ENCODE peak calls at places on chromosome 4, in six cellular contexts. One of them, this sample, is unnamed.

GRCh38 chr4:150218447-150218846 is 140.2 kb downstream of the DCLK2 start:
- DNase-seq in SK-N-SH: no peak
- DNase-seq in GM23338: no peak
- DNase-seq in NB4: no peak
- DNase-seq in fibroblast of lung: no peak
- DNase-seq in bronchial epithelial cell: no peak
- DNase-seq in this sample: no peak

GRCh38 chr4:100984901-100985300 is 362.4 kb downstream of the PPP3CA start:
- DNase-seq in GM23338: no peak
- DNase-seq in fibroblast of lung: peak
- DNase-seq in NB4: no peak
- DNase-seq in bronchial epithelial cell: peak
- DNase-seq in SK-N-SH: no peak
- DNase-seq in this sample: peak

GRCh38 chr4:110612631-110613269 is 10.1 kb downstream of the PITX2 start:
- DNase-seq in SK-N-SH: no peak
- DNase-seq in bronchial epithelial cell: no peak
- DNase-seq in fibroblast of lung: no peak
- DNase-seq in GM23338: peak
- DNase-seq in NB4: no peak
- DNase-seq in this sample: no peak

GRCh38 chr4:110518889-110519490 is 43.0 kb downstream of the ENPEP start:
- DNase-seq in NB4: peak
- DNase-seq in bronchial epithelial cell: peak
- DNase-seq in SK-N-SH: peak
- DNase-seq in GM23338: peak
- DNase-seq in fibroblast of lung: peak
- DNase-seq in this sample: peak

GRCh38 chr4:109113511-109113910 is 188.9 kb downstream of the COL25A1 start:
- DNase-seq in NB4: no peak
- DNase-seq in fibroblast of lung: peak
- DNase-seq in GM23338: no peak
- DNase-seq in SK-N-SH: no peak
- DNase-seq in bronchial epithelial cell: peak
- DNase-seq in this sample: peak

GRCh38 chr4:120692964-120693363 is 229.6 kb downstream of the PRDM5 start:
- DNase-seq in GM23338: no peak
- DNase-seq in SK-N-SH: no peak
- DNase-seq in fibroblast of lung: peak
- DNase-seq in NB4: no peak
- DNase-seq in bronchial epithelial cell: peak
- DNase-seq in this sample: peak

GRCh38 chr4:144399927-144400326 is 246.0 kb upstream of the HHIP start:
- DNase-seq in GM23338: no peak
- DNase-seq in NB4: peak
- DNase-seq in SK-N-SH: no peak
- DNase-seq in fibroblast of lung: peak
- DNase-seq in bronchial epithelial cell: peak
- DNase-seq in this sample: peak

GRCh38 chr4:148397006-148397673 is 45.1 kb downstream of the NR3C2 start:
- DNase-seq in SK-N-SH: peak
- DNase-seq in bronchial epithelial cell: no peak
- DNase-seq in NB4: no peak
- DNase-seq in GM23338: no peak
- DNase-seq in fibroblast of lung: no peak
- DNase-seq in this sample: no peak

GRCh38 chr4:109444182-109444844 is 10.7 kb downstream of the SEC24B start:
- DNase-seq in bronchial epithelial cell: no peak
- DNase-seq in GM23338: no peak
- DNase-seq in SK-N-SH: no peak
- DNase-seq in fibroblast of lung: no peak
- DNase-seq in NB4: no peak
- DNase-seq in this sample: no peak

GRCh38 chr4:41197495-41197894 is 16.8 kb downstream of the APBB2 start:
- DNase-seq in SK-N-SH: no peak
- DNase-seq in fibroblast of lung: no peak
- DNase-seq in NB4: no peak
- DNase-seq in bronchial epithelial cell: no peak
- DNase-seq in GM23338: no peak
- DNase-seq in this sample: no peak

GRCh38 chr4:137156054-137156453 is 376.2 kb downstream of the PCDH18 start:
- DNase-seq in SK-N-SH: no peak
- DNase-seq in fibroblast of lung: peak
- DNase-seq in NB4: no peak
- DNase-seq in bronchial epithelial cell: peak
- DNase-seq in GM23338: no peak
- DNase-seq in this sample: peak

GRCh38 chr4:154743683-154744340 is at the start of gene LRAT:
- DNase-seq in bronchial epithelial cell: peak
- DNase-seq in GM23338: peak
- DNase-seq in fibroblast of lung: no peak
- DNase-seq in SK-N-SH: peak
- DNase-seq in NB4: no peak
- DNase-seq in this sample: peak

GRCh38 chr4:151540728-151541437 is 131.9 kb downstream of the FHIP1A start:
- DNase-seq in bronchial epithelial cell: peak
- DNase-seq in NB4: no peak
- DNase-seq in GM23338: no peak
- DNase-seq in fibroblast of lung: peak
- DNase-seq in SK-N-SH: peak
- DNase-seq in this sample: peak

GRCh38 chr4:14641871-14642270 is 360.4 kb upstream of the CPEB2 start:
- DNase-seq in GM23338: no peak
- DNase-seq in NB4: no peak
- DNase-seq in bronchial epithelial cell: no peak
- DNase-seq in SK-N-SH: no peak
- DNase-seq in fibroblast of lung: no peak
- DNase-seq in this sample: no peak

GRCh38 chr4:99971453-99972111 is 21.5 kb upstream of the H2AZ1 start:
- DNase-seq in bronchial epithelial cell: no peak
- DNase-seq in GM23338: no peak
- DNase-seq in SK-N-SH: no peak
- DNase-seq in fibroblast of lung: no peak
- DNase-seq in NB4: no peak
- DNase-seq in this sample: no peak

GRCh38 chr4:15653430-15653829 is 1.7 kb downstream of the FBXL5 start:
- DNase-seq in fibroblast of lung: no peak
- DNase-seq in GM23338: no peak
- DNase-seq in NB4: no peak
- DNase-seq in bronchial epithelial cell: no peak
- DNase-seq in SK-N-SH: no peak
- DNase-seq in this sample: no peak
- H3K4me3 ChIP-seq in fibroblast of lung: peak
- H3K4me3 ChIP-seq in GM23338: peak
- H3K4me3 ChIP-seq in NB4: peak
- H3K4me3 ChIP-seq in bronchial epithelial cell: peak
- H3K4me3 ChIP-seq in SK-N-SH: peak
- H3K4me3 ChIP-seq in this sample: peak

GRCh38 chr4:25861951-25862410 is 807 bp downstream of the SEL1L3 start:
- DNase-seq in bronchial epithelial cell: peak
- DNase-seq in NB4: peak
- DNase-seq in SK-N-SH: no peak
- DNase-seq in GM23338: peak
- DNase-seq in fibroblast of lung: peak
- DNase-seq in this sample: peak

GRCh38 chr4:25861422-25861926 is 1.3 kb downstream of the SEL1L3 start:
- DNase-seq in fibroblast of lung: no peak
- DNase-seq in NB4: peak
- DNase-seq in GM23338: no peak
- DNase-seq in bronchial epithelial cell: no peak
- DNase-seq in SK-N-SH: no peak
- DNase-seq in this sample: no peak

GRCh38 chr4:25863906-25864418 is 1.2 kb upstream of the SEL1L3 start:
- DNase-seq in fibroblast of lung: no peak
- DNase-seq in SK-N-SH: no peak
- DNase-seq in NB4: no peak
- DNase-seq in GM23338: peak
- DNase-seq in bronchial epithelial cell: no peak
- DNase-seq in this sample: no peak

GRCh38 chr4:25862411-25863346 is at the start of gene SEL1L3:
- DNase-seq in NB4: peak
- DNase-seq in SK-N-SH: peak
- DNase-seq in bronchial epithelial cell: no peak
- DNase-seq in fibroblast of lung: no peak
- DNase-seq in GM23338: peak
- DNase-seq in this sample: no peak

GRCh38 chr4:25863347-25863784 is 578 bp upstream of the SEL1L3 start:
- DNase-seq in SK-N-SH: peak
- DNase-seq in fibroblast of lung: no peak
- DNase-seq in bronchial epithelial cell: no peak
- DNase-seq in NB4: no peak
- DNase-seq in GM23338: peak
- DNase-seq in this sample: no peak
- TF ChIP-seq CTCF in SK-N-SH: peak
- TF ChIP-seq CTCF in fibroblast of lung: peak
- TF ChIP-seq CTCF in bronchial epithelial cell: peak
- TF ChIP-seq CTCF in NB4: no peak
- TF ChIP-seq CTCF in GM23338: peak
- TF ChIP-seq CTCF in this sample: peak

DNA sequence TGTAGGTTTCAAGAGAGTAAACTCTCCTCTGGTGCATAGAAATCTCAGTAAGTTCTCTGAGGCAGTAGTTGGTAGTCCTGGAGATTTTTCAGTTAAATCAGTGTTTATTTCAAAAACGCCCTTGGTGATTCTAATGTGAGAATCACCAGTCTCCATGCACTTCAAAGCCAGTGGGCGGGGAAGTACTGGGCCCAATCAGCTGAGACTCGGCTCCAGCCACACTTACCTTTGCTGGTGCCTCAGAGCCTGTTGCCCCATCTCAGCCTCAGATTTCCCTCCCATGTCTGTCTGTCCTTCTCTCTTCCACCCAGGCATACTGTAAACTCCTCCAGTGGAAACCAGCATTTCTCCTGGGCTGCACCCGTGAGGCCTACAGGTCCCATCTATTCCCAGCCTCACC is 7.4 kb upstream of the MGST2 start:
- DNase-seq in NB4: no peak
- DNase-seq in SK-N-SH: no peak
- DNase-seq in fibroblast of lung: no peak
- DNase-seq in bronchial epithelial cell: peak
- DNase-seq in GM23338: peak
- DNase-seq in this sample: no peak
- H3K4me3 ChIP-seq in NB4: no peak
- H3K4me3 ChIP-seq in SK-N-SH: no peak
- H3K4me3 ChIP-seq in fibroblast of lung: no peak
- H3K4me3 ChIP-seq in bronchial epithelial cell: no peak
- H3K4me3 ChIP-seq in GM23338: no peak
- H3K4me3 ChIP-seq in this sample: no peak

DNA sequence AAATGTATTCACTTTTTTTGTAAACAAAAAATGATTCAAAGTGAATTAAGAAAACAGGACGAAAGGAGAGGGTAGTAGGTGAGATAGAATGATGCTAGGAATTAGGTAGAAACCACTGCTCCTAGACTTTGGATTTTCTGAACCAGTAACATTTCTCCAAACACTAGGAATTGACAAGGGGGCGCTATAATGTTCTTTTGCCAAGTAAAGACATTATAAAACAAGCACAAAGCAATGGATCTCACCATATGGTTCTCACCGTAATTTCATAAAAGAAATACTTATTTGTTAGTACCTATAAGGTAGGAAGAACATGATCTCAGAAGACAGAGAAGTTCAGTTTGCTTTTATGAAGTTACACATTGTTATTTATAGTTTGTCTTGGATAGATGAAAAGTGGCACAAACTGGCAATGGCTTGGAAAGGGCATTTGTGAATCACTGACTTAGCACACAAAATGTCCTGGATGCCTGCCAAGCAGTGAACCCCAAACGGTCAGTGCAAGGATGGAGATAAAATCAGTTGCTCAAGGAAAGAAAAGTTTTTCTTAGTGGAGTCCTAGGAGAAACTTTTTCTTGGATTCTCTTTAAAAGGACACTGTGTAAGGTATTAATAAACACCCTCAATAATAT is 8.1 kb upstream of the TBC1D1 start:
- DNase-seq in SK-N-SH: no peak
- DNase-seq in NB4: no peak
- DNase-seq in fibroblast of lung: no peak
- DNase-seq in GM23338: peak
- DNase-seq in bronchial epithelial cell: peak
- DNase-seq in this sample: no peak
- TF ChIP-seq CTCF in SK-N-SH: peak
- TF ChIP-seq CTCF in NB4: peak
- TF ChIP-seq CTCF in fibroblast of lung: no peak
- TF ChIP-seq CTCF in GM23338: peak
- TF ChIP-seq CTCF in bronchial epithelial cell: no peak
- TF ChIP-seq CTCF in this sample: no peak

GRCh38 chr4:10093801-10094552 is 22.6 kb downstream of the WDR1 start:
- DNase-seq in NB4: no peak
- DNase-seq in fibroblast of lung: peak
- DNase-seq in SK-N-SH: peak
- DNase-seq in bronchial epithelial cell: peak
- DNase-seq in GM23338: no peak
- DNase-seq in this sample: peak
- H3K4me3 ChIP-seq in NB4: no peak
- H3K4me3 ChIP-seq in fibroblast of lung: no peak
- H3K4me3 ChIP-seq in SK-N-SH: no peak
- H3K4me3 ChIP-seq in bronchial epithelial cell: no peak
- H3K4me3 ChIP-seq in GM23338: no peak
- H3K4me3 ChIP-seq in this sample: no peak

DNA sequence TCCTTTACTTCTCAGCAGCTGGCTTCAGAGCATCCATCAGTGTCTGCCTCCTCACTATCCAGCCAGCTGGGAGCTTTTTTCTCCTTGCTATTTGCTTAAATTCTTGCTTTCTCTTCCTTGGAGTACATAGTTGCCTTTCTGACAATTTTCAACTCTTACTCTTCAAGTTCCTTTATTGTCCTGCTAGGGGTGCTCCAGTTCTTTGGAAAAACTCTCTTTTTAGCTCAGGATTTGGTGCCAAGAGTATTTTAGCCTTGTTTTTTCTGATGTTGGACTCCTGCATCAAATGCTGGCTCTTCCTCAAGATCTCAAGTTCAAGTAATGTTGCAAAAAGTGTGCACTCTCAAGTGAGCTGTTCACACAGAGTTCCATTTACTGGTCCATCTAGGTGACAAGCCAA is 126.4 kb downstream of the KDR start:
- DNase-seq in bronchial epithelial cell: peak
- DNase-seq in fibroblast of lung: peak
- DNase-seq in GM23338: peak
- DNase-seq in SK-N-SH: no peak
- DNase-seq in NB4: no peak
- DNase-seq in this sample: peak
- TF ChIP-seq CTCF in bronchial epithelial cell: peak
- TF ChIP-seq CTCF in fibroblast of lung: peak
- TF ChIP-seq CTCF in GM23338: peak
- TF ChIP-seq CTCF in SK-N-SH: peak
- TF ChIP-seq CTCF in NB4: no peak
- TF ChIP-seq CTCF in this sample: peak